ENCODE peak calls at places on chromosome 16, in eight cellular contexts. Q is K562; A is fibroblast of mammary gland; G is activated CD4-positive, alpha-beta T cell treated with anti-CD3 and anti-CD28 coated beads, Interleukin-2, amount 10 ng/mL, durations not matched to agents 7 days and 5 days; V is NCI-H2171; E is NCI-H1436; Z is NCI-H2081; F is AG08396. Y is an unnamed sample.

GRCh38 chr16:16778322-16778721 is 399.4 kb downstream of the NPIPA7 start:
- DNase-seq in F (no peak), Z (no peak), E (no peak), A (no peak), V (peak), Q (no peak), G (no peak), Y (no peak)

GRCh38 chr16:50259334-50260205 is 6.8 kb upstream of the ADCY7 start:
- DNase-seq in A (peak), G (no peak), E (no peak), V (peak), F (no peak), Z (no peak), Q (no peak), Y (no peak)

GRCh38 chr16:75252946-75253911 is 1.8 kb upstream of the BCAR1 start:
- DNase-seq in A (peak), F (peak), Z (no peak), Q (no peak), E (no peak), V (no peak), G (no peak), Y (no peak)

GRCh38 chr16:29675811-29676643 is 3.0 kb upstream of the QPRT start:
- DNase-seq in Q (peak), A (peak), V (no peak), E (no peak), F (peak), Z (no peak), G (peak), Y (no peak)

GRCh38 chr16:72940886-72941285 is 107.0 kb downstream of the ZFHX3 start:
- DNase-seq in G (no peak), E (no peak), Z (no peak), V (no peak), Q (no peak), F (no peak), A (no peak), Y (no peak)

GRCh38 chr16:3029499-3030127 is 5.8 kb downstream of the THOC6 start:
- DNase-seq in V (no peak), F (peak), Z (no peak), Q (peak), G (peak), A (peak), E (peak), Y (no peak)

GRCh38 chr16:23174622-23175021 is 7.9 kb upstream of the SCNN1G start:
- DNase-seq in Q (no peak), A (peak), E (no peak), Z (no peak), F (no peak), G (no peak), V (no peak), Y (no peak)

GRCh38 chr16:9090101-9090959 is 1.1 kb upstream of the HAPSTR1 start:
- DNase-seq in G (peak), A (no peak), E (no peak), Q (peak), V (no peak), Z (no peak), F (peak), Y (no peak)

GRCh38 chr16:4924593-4925378 is 12.2 kb downstream of the PPL start:
- DNase-seq in E (no peak), A (no peak), F (no peak), Q (no peak), V (no peak), G (no peak), Z (no peak), Y (no peak)

Y was measured in cortex of kidney.